ENCODE peak calls at places on chromosomes 1 and 21, in six cellular contexts. G is IMR-90, H is H9, X is neuronal stem cell, C is H1, N is mesenchymal stem cell. R is an unnamed sample.

GRCh38 chr1:34779526-34779925 is 1.5 kb upstream of the GJB3 start:
- DNase-seq in G (no peak), C (no peak), X (no peak), N (no peak), H (no peak), R (no peak)

GRCh38 chr1:63914241-63914640 is 140.4 kb downstream of the ROR1 start:
- DNase-seq in N (no peak), C (no peak), G (no peak), X (no peak), H (no peak), R (no peak)

GRCh38 chr1:154407021-154407865 is 2.1 kb downstream of the IL6R start:
- DNase-seq in X (no peak), C (no peak), H (no peak), G (no peak), N (peak), R (peak)

GRCh38 chr1:108962681-108963051 is 618 bp downstream of the CLCC1 start:
- DNase-seq in N (no peak), X (no peak), G (peak), C (no peak), H (peak), R (no peak)

GRCh38 chr1:913491-914252 is 10.1 kb upstream of the SAMD11 start:
- DNase-seq in H (no peak), N (no peak), C (peak), X (no peak), G (no peak), R (no peak)

GRCh38 chr1:197519741-197520334 is 251.8 kb downstream of the CRB1 start:
- DNase-seq in G (peak), X (no peak), C (no peak), N (peak), H (no peak), R (no peak)

GRCh38 chr1:173551699-173552098 is 51.2 kb downstream of the SLC9C2 start:
- DNase-seq in G (no peak), X (no peak), N (no peak), H (no peak), C (no peak), R (no peak)

GRCh38 chr1:162168935-162169545 is 99.5 kb downstream of the NOS1AP start:
- DNase-seq in H (no peak), G (no peak), C (no peak), N (no peak), X (no peak), R (no peak)

GRCh38 chr1:177170756-177171535 is at the start of gene BRINP2:
- DNase-seq in G (peak), C (peak), N (peak), H (peak), X (peak), R (peak)

GRCh38 chr1:197915217-197915616 is 2.0 kb upstream of the LHX9 start:
- DNase-seq in C (peak), X (peak), G (no peak), H (no peak), N (no peak), R (no peak)

GRCh38 chr1:84370831-84371394 is 27.4 kb upstream of the DNASE2B start:
- DNase-seq in N (peak), X (no peak), G (peak), H (no peak), C (no peak), R (peak)

GRCh38 chr1:80767711-80768110 is 1033.0 kb upstream of the ADGRL2 start:
- DNase-seq in C (no peak), H (no peak), N (peak), X (no peak), G (no peak), R (no peak)

GRCh38 chr1:96416111-96416595 is 305.4 kb upstream of the PTBP2 start:
- DNase-seq in X (no peak), G (peak), C (no peak), H (no peak), N (peak), R (no peak)

GRCh38 chr1:161187311-161187710 is 10.0 kb upstream of the B4GALT3 start:
- DNase-seq in H (no peak), G (no peak), N (no peak), X (no peak), C (no peak), R (no peak)

GRCh38 chr1:8599813-8600212 is 217.6 kb downstream of the RERE start:
- DNase-seq in C (no peak), H (no peak), N (no peak), X (no peak), G (no peak), R (no peak)

GRCh38 chr1:42000781-42001180 is 82.1 kb upstream of the HIVEP3 start:
- DNase-seq in N (no peak), C (no peak), X (no peak), H (no peak), G (no peak), R (no peak)

GRCh38 chr1:110465814-110466380 is 14.9 kb downstream of the PROK1 start:
- DNase-seq in H (no peak), N (no peak), C (no peak), X (no peak), G (no peak), R (no peak)

GRCh38 chr1:78047131-78047530 is 1.4 kb downstream of the GIPC2 start:
- DNase-seq in G (no peak), X (no peak), H (no peak), N (no peak), C (no peak), R (no peak)

GRCh38 chr1:3744646-3745045 is 7.6 kb upstream of the CCDC27 start:
- DNase-seq in X (no peak), H (no peak), N (no peak), C (no peak), G (no peak), R (no peak)

GRCh38 chr1:22636927-22637326 is 499 bp downstream of the C1QA start:
- DNase-seq in C (no peak), H (no peak), G (no peak), N (no peak), X (no peak), R (no peak)

GRCh38 chr1:210597555-210598134 is 268.9 kb downstream of the HHAT start:
- DNase-seq in G (peak), C (no peak), H (no peak), X (no peak), N (peak), R (peak)

GRCh38 chr1:27951396-27951795 is 8.4 kb upstream of the XKR8 start:
- DNase-seq in G (no peak), H (no peak), N (no peak), X (no peak), C (no peak), R (no peak)

GRCh38 chr1:205258313-205259176 is 30.8 kb downstream of the TMCC2 start:
- DNase-seq in H (no peak), X (no peak), C (no peak), G (peak), N (peak), R (peak)

GRCh38 chr1:229664133-229664689 is 38.2 kb downstream of the URB2 start:
- DNase-seq in H (no peak), N (peak), G (peak), C (no peak), X (no peak), R (no peak)

GRCh38 chr1:94248956-94249688 is 11.7 kb upstream of the ARHGAP29 start:
- DNase-seq in G (no peak), C (no peak), X (no peak), H (no peak), N (no peak), R (peak)

GRCh38 chr1:162151900-162152829 is 82.7 kb downstream of the NOS1AP start:
- DNase-seq in X (no peak), G (peak), C (no peak), N (peak), H (no peak), R (peak)

GRCh38 chr1:156151093-156151688 is 2.2 kb upstream of the SEMA4A start:
- DNase-seq in G (peak), X (no peak), N (peak), C (no peak), H (no peak), R (peak)

GRCh38 chr1:191255354-191256057 is 777.8 kb upstream of the BRINP3 start:
- DNase-seq in N (no peak), H (no peak), X (peak), C (no peak), G (no peak), R (no peak)

GRCh38 chr1:156797212-156797871 is 19.3 kb downstream of the SH2D2A start:
- DNase-seq in G (peak), X (peak), H (peak), C (no peak), N (peak), R (peak)

GRCh38 chr1:220684890-220685289 is 5.3 kb upstream of the C1orf115 start:
- DNase-seq in G (no peak), H (no peak), N (no peak), C (no peak), X (no peak), R (peak)

GRCh38 chr21:27572681-27573080 is 605.8 kb upstream of the ADAMTS5 start:
- DNase-seq in N (peak), X (no peak), H (no peak), C (no peak), G (peak), R (peak)

GRCh38 chr21:31714741-31715365 is 17.1 kb downstream of the SCAF4 start:
- DNase-seq in X (no peak), N (no peak), G (no peak), C (no peak), H (no peak), R (peak)

GRCh38 chr1:115211071-115211745 is 121.9 kb upstream of the TSPAN2 start:
- DNase-seq in C (no peak), G (no peak), H (no peak), X (no peak), N (no peak), R (no peak)

GRCh38 chr1:224988042-224988441 is 58.6 kb downstream of the DNAH14 start:
- DNase-seq in X (no peak), G (no peak), C (no peak), N (no peak), H (no peak), R (no peak)

GRCh38 chr1:171470726-171471125 is 14.6 kb upstream of the PRRC2C start:
- DNase-seq in H (no peak), X (no peak), N (no peak), G (no peak), C (no peak), R (no peak)

GRCh38 chr1:21176589-21177555 is at the start of gene EIF4G3:
- DNase-seq in G (peak), H (peak), X (peak), C (peak), N (peak), R (peak)
- H4K8ac ChIP-seq in G (peak), H (no peak), X (no peak), C (peak), N (peak), R (peak)

DNA sequence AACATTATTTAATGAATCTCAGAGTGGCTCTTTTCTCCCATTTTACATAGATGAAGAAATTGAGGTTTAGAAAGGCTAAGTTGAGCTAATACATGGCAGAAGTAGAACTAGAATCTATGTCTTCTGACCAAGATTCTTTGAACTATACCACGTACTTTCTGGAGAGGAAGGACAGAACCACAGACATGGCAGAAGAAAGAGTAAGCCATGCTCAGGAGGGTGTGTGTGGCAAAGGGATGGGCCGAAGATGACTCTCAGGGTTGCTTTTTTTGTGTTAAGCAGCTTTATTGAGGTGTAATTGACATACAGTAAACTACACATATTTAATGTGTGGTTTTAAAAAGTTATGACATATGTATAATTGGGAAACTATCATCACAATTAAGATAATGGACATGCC is 69.5 kb downstream of the PEX14 start:
- DNase-seq in N (no peak), G (no peak), X (no peak), C (no peak), H (no peak), R (no peak)
- H4K91ac ChIP-seq in N (no peak), G (no peak), X (no peak), C (no peak), H (no peak), R (no peak)

GRCh38 chr1:112318263-112318662 is 77.8 kb upstream of the CTTNBP2NL start:
- DNase-seq in C (no peak), X (no peak), N (no peak), H (no peak), G (no peak), R (no peak)
- H4K8ac ChIP-seq in C (no peak), X (no peak), N (no peak), H (no peak), G (no peak), R (no peak)

GRCh38 chr1:214974002-214974401 is 108.5 kb upstream of the KCNK2 start:
- DNase-seq in H (no peak), N (no peak), C (no peak), X (no peak), G (no peak), R (no peak)
- H4K91ac ChIP-seq in H (no peak), N (no peak), C (no peak), X (no peak), G (no peak), R (no peak)

DNA sequence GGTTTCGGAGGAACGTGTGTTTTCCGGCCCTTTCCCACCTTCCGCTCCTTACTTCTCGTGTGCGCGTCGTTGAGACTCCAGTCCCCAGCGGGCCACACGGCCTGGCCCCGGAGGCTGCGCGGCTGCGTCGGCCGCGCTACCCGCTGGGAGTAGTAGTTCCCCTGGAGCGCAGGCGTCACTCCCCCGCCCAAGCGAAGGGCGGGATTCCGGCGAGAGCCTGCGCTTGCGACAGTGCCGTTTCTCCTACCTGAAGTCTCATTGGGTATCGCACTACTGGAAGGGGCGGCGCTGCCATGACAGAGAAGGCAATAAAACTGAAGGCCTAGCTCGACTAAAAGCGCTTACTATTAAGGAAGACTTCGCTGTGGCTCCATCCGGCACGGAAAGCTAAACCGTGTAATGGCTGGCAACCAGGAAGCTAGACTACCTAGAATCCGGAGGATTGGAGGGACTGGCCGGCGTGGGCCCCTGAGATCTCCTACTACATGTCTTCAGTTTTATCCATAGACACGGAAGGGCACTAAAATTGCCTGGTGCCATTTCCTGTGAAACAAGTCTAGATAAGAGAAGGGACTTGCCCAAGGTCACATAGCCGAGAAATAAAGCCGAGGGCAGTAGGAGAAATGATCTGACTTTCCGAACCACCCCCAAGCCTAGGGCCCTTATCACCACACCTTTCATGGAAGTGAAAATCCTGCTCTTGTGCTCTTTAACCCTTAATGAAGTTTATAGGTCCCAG is 798 bp upstream of the TMEM69 start:
- DNase-seq in C (peak), H (peak), G (peak), X (peak), N (peak), R (peak)
- H4K8ac ChIP-seq in C (peak), H (no peak), G (peak), X (no peak), N (peak), R (peak)

GRCh38 chr21:36297555-36297937 is 22.5 kb upstream of the MORC3 start:
- DNase-seq in C (no peak), G (no peak), N (no peak), X (no peak), H (no peak), R (no peak)
- H4K91ac ChIP-seq in C (no peak), G (no peak), N (no peak), X (no peak), H (no peak), R (peak)

DNA sequence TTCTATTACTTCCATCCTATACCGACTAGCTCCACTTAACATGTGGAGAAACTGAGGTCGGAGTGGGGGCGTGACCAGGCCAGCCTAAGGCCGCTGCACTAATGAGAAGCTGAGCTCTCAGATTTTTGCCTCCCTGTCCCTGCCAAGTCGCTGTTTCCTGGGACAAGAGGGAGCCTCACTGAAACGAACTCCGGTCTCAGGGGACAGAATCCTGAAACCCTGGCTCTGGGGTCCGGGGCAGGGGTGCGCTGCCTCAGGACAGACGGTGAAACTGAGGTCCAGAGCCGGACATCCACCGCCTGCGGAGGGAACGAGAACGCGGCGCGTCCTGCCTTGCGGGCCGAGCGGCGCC is 219 bp upstream of the GPX7 start:
- DNase-seq in X (no peak), H (no peak), C (no peak), G (no peak), N (no peak), R (no peak)
- H4K8ac ChIP-seq in X (no peak), H (no peak), C (no peak), G (peak), N (peak), R (peak)

GRCh38 chr1:223233019-223233409 is 90.0 kb upstream of the TLR5 start:
- DNase-seq in N (no peak), H (peak), G (no peak), X (no peak), C (peak), R (no peak)
- H4K91ac ChIP-seq in N (no peak), H (no peak), G (peak), X (no peak), C (no peak), R (no peak)